ENCODE peak calls at places on chromosomes 6 and 20, in nine cellular contexts. Q, G, R, T, W, Y, U, O and P are unnamed samples.

GRCh38 chr6:130713144-130713543 is 114.1 kb upstream of the SMLR1 start:
- DNase-seq in Q (no peak), G (peak; percentile 31), R (no peak), T (no peak), W (no peak), Y (no peak), U (peak; percentile 94), O (no peak), P (no peak)

GRCh38 chr6:113540491-113540890 is 316.7 kb upstream of the MARCKS start:
- DNase-seq in Q (no peak), G (peak; percentile 28), R (no peak), T (no peak), W (no peak), Y (peak; percentile 42), U (no peak), O (no peak), P (no peak)

GRCh38 chr6:114210467-114210866 is 132.4 kb downstream of the HS3ST5 start:
- DNase-seq in Q (no peak), G (no peak), R (no peak), T (no peak), W (no peak), Y (no peak), U (no peak), O (no peak), P (no peak)

GRCh38 chr20:31669876-31670275 is 32.2 kb downstream of the COX4I2 start:
- DNase-seq in Q (peak; percentile 47), G (no peak), R (no peak), T (no peak), W (no peak), Y (no peak), U (peak; percentile 55), O (no peak), P (no peak)

GRCh38 chr6:10582774-10583508 is 61.8 kb downstream of the GCNT2 start:
- DNase-seq in Q (peak; percentile 81), G (no peak), R (no peak), T (no peak), W (no peak), Y (no peak), U (peak; percentile 91), O (no peak), P (peak; percentile 31)

GRCh38 chr20:20614391-20614790 is 98.1 kb downstream of the RALGAPA2 start:
- DNase-seq in Q (no peak), G (peak; percentile 57), R (no peak), T (no peak), W (no peak), Y (no peak), U (no peak), O (no peak), P (no peak)

GRCh38 chr6:68778356-68779020 is 143.4 kb downstream of the ADGRB3 start:
- DNase-seq in Q (peak; percentile 67), G (peak; percentile 79), R (no peak), T (no peak), W (no peak), Y (no peak), U (peak; percentile 82), O (no peak), P (peak; percentile 33)

GRCh38 chr6:159037746-159038290 is 7.0 kb downstream of the TAGAP start:
- DNase-seq in Q (no peak), G (no peak), R (no peak), T (no peak), W (no peak), Y (no peak), U (no peak), O (no peak), P (no peak)

GRCh38 chr6:168043848-168044415 is 35.1 kb downstream of the FRMD1 start:
- DNase-seq in Q (no peak), G (no peak), R (no peak), T (no peak), W (no peak), Y (no peak), U (no peak), O (no peak), P (no peak)

GRCh38 chr6:83511901-83512681 is at the start of gene PRSS35:
- DNase-seq in Q (peak; percentile 87), G (peak; percentile 60), R (peak; percentile 28), T (no peak), W (no peak), Y (peak; percentile 45), U (peak; percentile 89), O (no peak), P (peak; percentile 57)

GRCh38 chr6:167569879-167570278 is 245.0 kb downstream of the TTLL2 start:
- DNase-seq in Q (no peak), G (no peak), R (no peak), T (no peak), W (peak; percentile 20), Y (no peak), U (no peak), O (no peak), P (no peak)

GRCh38 chr6:35844290-35844689 is 39.1 kb downstream of the LHFPL5 start:
- DNase-seq in Q (no peak), G (no peak), R (no peak), T (no peak), W (no peak), Y (no peak), U (no peak), O (no peak), P (no peak)

GRCh38 chr6:56794421-56794820 is 151.7 kb upstream of the DST start:
- DNase-seq in Q (no peak), G (no peak), R (no peak), T (no peak), W (no peak), Y (no peak), U (peak; percentile 84), O (no peak), P (no peak)

GRCh38 chr20:1225263-1225728 is 548 bp upstream of the RAD21L1 start:
- DNase-seq in Q (no peak), G (no peak), R (peak; percentile 22), T (no peak), W (no peak), Y (no peak), U (peak; percentile 91), O (no peak), P (no peak)

GRCh38 chr20:44598413-44599290 is 16.3 kb downstream of the PKIG start:
- DNase-seq in Q (no peak), G (peak; percentile 43), R (no peak), T (no peak), W (peak; percentile 85), Y (peak; percentile 58), U (no peak), O (no peak), P (no peak)

GRCh38 chr6:148565931-148566663 is 180.7 kb upstream of the UST start:
- DNase-seq in Q (no peak), G (peak; percentile 90), R (peak; percentile 28), T (peak; percentile 82), W (no peak), Y (peak; percentile 90), U (no peak), O (no peak), P (peak; percentile 60)

GRCh38 chr20:23078351-23078993 is 7.7 kb downstream of the CD93 start:
- DNase-seq in Q (no peak), G (peak; percentile 81), R (no peak), T (no peak), W (no peak), Y (peak; percentile 61), U (no peak), O (no peak), P (peak; percentile 52)

GRCh38 chr6:57021086-57021720 is 25.3 kb upstream of the KIAA1586 start:
- DNase-seq in Q (peak; percentile 46), G (peak; percentile 75), R (peak; percentile 17), T (peak; percentile 19), W (no peak), Y (peak; percentile 61), U (peak; percentile 85), O (no peak), P (peak; percentile 47)

GRCh38 chr20:60400567-60400966 is 442.3 kb downstream of the CDH26 start:
- DNase-seq in Q (no peak), G (no peak), R (no peak), T (no peak), W (no peak), Y (no peak), U (no peak), O (no peak), P (no peak)

GRCh38 chr6:140434761-140435160 is 1060.3 kb upstream of the CITED2 start:
- DNase-seq in Q (no peak), G (peak; percentile 42), R (no peak), T (no peak), W (no peak), Y (peak; percentile 54), U (no peak), O (no peak), P (peak; percentile 45)

GRCh38 chr6:156659317-156660198 is 117.6 kb upstream of the ARID1B start:
- DNase-seq in Q (no peak), G (no peak), R (no peak), T (no peak), W (no peak), Y (no peak), U (no peak), O (no peak), P (no peak)

GRCh38 chr6:144468709-144469108 is 183.6 kb downstream of the UTRN start:
- DNase-seq in Q (no peak), G (no peak), R (no peak), T (no peak), W (no peak), Y (no peak), U (no peak), O (no peak), P (no peak)

GRCh38 chr6:100446922-100447899 is 17.5 kb downstream of the SIM1 start:
- DNase-seq in Q (no peak), G (no peak), R (no peak), T (no peak), W (no peak), Y (no peak), U (peak; percentile 27), O (no peak), P (no peak)

GRCh38 chr6:106637718-106638341 is 8.5 kb downstream of the QRSL1 start:
- DNase-seq in Q (no peak), G (no peak), R (peak; percentile 49), T (no peak), W (no peak), Y (no peak), U (no peak), O (no peak), P (no peak)

GRCh38 chr20:36408219-36408618 is 102.1 kb downstream of the DLGAP4 start:
- DNase-seq in Q (no peak), G (peak; percentile 26), R (no peak), T (no peak), W (no peak), Y (no peak), U (peak; percentile 24), O (no peak), P (no peak)

GRCh38 chr6:155521719-155522118 is 66.1 kb upstream of the NOX3 start:
- DNase-seq in Q (no peak), G (no peak), R (no peak), T (no peak), W (no peak), Y (peak; percentile 78), U (no peak), O (no peak), P (peak; percentile 22)